ENCODE peak calls at places on chromosomes 6 and 20, in eight cellular contexts. One of them, this sample, is unnamed.

GRCh38 chr20:25083141-25083772 is 1.3 kb upstream of the VSX1 start:
- DNase-seq in lower lobe of right lung: no peak
- DNase-seq in foreskin fibroblast: peak; percentile 44
- DNase-seq in brain microvascular endothelial cell: no peak
- DNase-seq in AG09309: no peak
- DNase-seq in mammary epithelial cell: no peak
- DNase-seq in omental fat pad: no peak
- DNase-seq in adrenal gland: no peak
- DNase-seq in this sample: peak; percentile 76

GRCh38 chr6:56862415-56863175 is 92.3 kb upstream of the BEND6 start:
- DNase-seq in brain microvascular endothelial cell: no peak
- DNase-seq in omental fat pad: no peak
- DNase-seq in adrenal gland: no peak
- DNase-seq in foreskin fibroblast: peak; percentile 73
- DNase-seq in AG09309: no peak
- DNase-seq in lower lobe of right lung: no peak
- DNase-seq in mammary epithelial cell: peak; percentile 27
- DNase-seq in this sample: no peak

GRCh38 chr6:4010035-4010434 is 68.9 kb downstream of the FAM217A start:
- DNase-seq in adrenal gland: no peak
- DNase-seq in foreskin fibroblast: no peak
- DNase-seq in lower lobe of right lung: no peak
- DNase-seq in mammary epithelial cell: no peak
- DNase-seq in brain microvascular endothelial cell: no peak
- DNase-seq in omental fat pad: no peak
- DNase-seq in AG09309: no peak
- DNase-seq in this sample: no peak

GRCh38 chr6:108699290-108700041 is 138.7 kb downstream of the FOXO3 start:
- DNase-seq in mammary epithelial cell: no peak
- DNase-seq in lower lobe of right lung: no peak
- DNase-seq in AG09309: no peak
- DNase-seq in brain microvascular endothelial cell: no peak
- DNase-seq in adrenal gland: no peak
- DNase-seq in foreskin fibroblast: no peak
- DNase-seq in omental fat pad: no peak
- DNase-seq in this sample: no peak

GRCh38 chr20:48467622-48468021 is 360.2 kb downstream of the PREX1 start:
- DNase-seq in mammary epithelial cell: no peak
- DNase-seq in foreskin fibroblast: no peak
- DNase-seq in AG09309: no peak
- DNase-seq in omental fat pad: no peak
- DNase-seq in lower lobe of right lung: no peak
- DNase-seq in brain microvascular endothelial cell: no peak
- DNase-seq in adrenal gland: peak; percentile 29
- DNase-seq in this sample: peak; percentile 40

GRCh38 chr20:53839423-53840176 is 230.8 kb downstream of the BCAS1 start:
- DNase-seq in AG09309: no peak
- DNase-seq in brain microvascular endothelial cell: no peak
- DNase-seq in foreskin fibroblast: no peak
- DNase-seq in omental fat pad: no peak
- DNase-seq in adrenal gland: no peak
- DNase-seq in mammary epithelial cell: no peak
- DNase-seq in lower lobe of right lung: peak; percentile 56
- DNase-seq in this sample: peak; percentile 92

GRCh38 chr6:121582262-121582661 is 146.8 kb downstream of the GJA1 start:
- DNase-seq in lower lobe of right lung: no peak
- DNase-seq in mammary epithelial cell: no peak
- DNase-seq in brain microvascular endothelial cell: no peak
- DNase-seq in omental fat pad: no peak
- DNase-seq in AG09309: no peak
- DNase-seq in adrenal gland: no peak
- DNase-seq in foreskin fibroblast: no peak
- DNase-seq in this sample: no peak

GRCh38 chr6:118370722-118371121 is 177.4 kb upstream of the PLN start:
- DNase-seq in lower lobe of right lung: no peak
- DNase-seq in adrenal gland: no peak
- DNase-seq in AG09309: no peak
- DNase-seq in brain microvascular endothelial cell: peak; percentile 33
- DNase-seq in mammary epithelial cell: no peak
- DNase-seq in omental fat pad: no peak
- DNase-seq in foreskin fibroblast: no peak
- DNase-seq in this sample: no peak

GRCh38 chr6:21997414-21998037 is 299.3 kb downstream of the PRL start:
- DNase-seq in omental fat pad: no peak
- DNase-seq in AG09309: no peak
- DNase-seq in brain microvascular endothelial cell: no peak
- DNase-seq in foreskin fibroblast: no peak
- DNase-seq in mammary epithelial cell: no peak
- DNase-seq in adrenal gland: no peak
- DNase-seq in lower lobe of right lung: no peak
- DNase-seq in this sample: no peak

GRCh38 chr20:49610701-49611538 is 43.0 kb upstream of the PTGIS start:
- DNase-seq in mammary epithelial cell: peak; percentile 54
- DNase-seq in brain microvascular endothelial cell: peak; percentile 27
- DNase-seq in adrenal gland: peak; percentile 81
- DNase-seq in lower lobe of right lung: peak; percentile 90
- DNase-seq in AG09309: no peak
- DNase-seq in omental fat pad: peak; percentile 69
- DNase-seq in foreskin fibroblast: peak; percentile 76
- DNase-seq in this sample: peak; percentile 95

GRCh38 chr6:53090576-53090975 is 25.4 kb downstream of the FBXO9 start:
- DNase-seq in brain microvascular endothelial cell: no peak
- DNase-seq in lower lobe of right lung: no peak
- DNase-seq in mammary epithelial cell: peak; percentile 22
- DNase-seq in omental fat pad: no peak
- DNase-seq in adrenal gland: peak; percentile 66
- DNase-seq in foreskin fibroblast: peak; percentile 64
- DNase-seq in AG09309: no peak
- DNase-seq in this sample: no peak

GRCh38 chr6:3500262-3501001 is 43.6 kb upstream of the SLC22A23 start:
- DNase-seq in adrenal gland: no peak
- DNase-seq in AG09309: no peak
- DNase-seq in omental fat pad: no peak
- DNase-seq in lower lobe of right lung: no peak
- DNase-seq in brain microvascular endothelial cell: no peak
- DNase-seq in foreskin fibroblast: peak; percentile 83
- DNase-seq in mammary epithelial cell: peak; percentile 92
- DNase-seq in this sample: no peak

GRCh38 chr6:20238688-20239587 is 26.7 kb upstream of the MBOAT1 start:
- DNase-seq in adrenal gland: no peak
- DNase-seq in AG09309: no peak
- DNase-seq in mammary epithelial cell: no peak
- DNase-seq in omental fat pad: no peak
- DNase-seq in brain microvascular endothelial cell: no peak
- DNase-seq in foreskin fibroblast: no peak
- DNase-seq in lower lobe of right lung: no peak
- DNase-seq in this sample: no peak

GRCh38 chr6:3757241-3757641 is 5.7 kb upstream of the PXDC1 start:
- DNase-seq in adrenal gland: no peak
- DNase-seq in omental fat pad: no peak
- DNase-seq in mammary epithelial cell: no peak
- DNase-seq in brain microvascular endothelial cell: no peak
- DNase-seq in lower lobe of right lung: no peak
- DNase-seq in foreskin fibroblast: peak; percentile 35
- DNase-seq in AG09309: no peak
- DNase-seq in this sample: no peak

GRCh38 chr6:170456886-170457698 is 96.0 kb downstream of the PSMB1 start:
- DNase-seq in brain microvascular endothelial cell: no peak
- DNase-seq in adrenal gland: no peak
- DNase-seq in mammary epithelial cell: no peak
- DNase-seq in omental fat pad: no peak
- DNase-seq in AG09309: no peak
- DNase-seq in lower lobe of right lung: no peak
- DNase-seq in foreskin fibroblast: peak; percentile 32
- DNase-seq in this sample: peak; percentile 62

GRCh38 chr6:11460837-11461661 is 76.5 kb upstream of the TMEM170B start:
- DNase-seq in foreskin fibroblast: no peak
- DNase-seq in omental fat pad: no peak
- DNase-seq in lower lobe of right lung: no peak
- DNase-seq in adrenal gland: no peak
- DNase-seq in mammary epithelial cell: no peak
- DNase-seq in AG09309: no peak
- DNase-seq in brain microvascular endothelial cell: no peak
- DNase-seq in this sample: no peak

GRCh38 chr20:35885212-35885611 is 69.1 kb downstream of the SCAND1 start:
- DNase-seq in mammary epithelial cell: no peak
- DNase-seq in adrenal gland: no peak
- DNase-seq in AG09309: no peak
- DNase-seq in lower lobe of right lung: no peak
- DNase-seq in brain microvascular endothelial cell: no peak
- DNase-seq in foreskin fibroblast: no peak
- DNase-seq in omental fat pad: no peak
- DNase-seq in this sample: no peak

GRCh38 chr6:12782136-12782535 is 65.6 kb downstream of the PHACTR1 start:
- DNase-seq in adrenal gland: no peak
- DNase-seq in foreskin fibroblast: no peak
- DNase-seq in omental fat pad: no peak
- DNase-seq in lower lobe of right lung: no peak
- DNase-seq in mammary epithelial cell: no peak
- DNase-seq in AG09309: no peak
- DNase-seq in brain microvascular endothelial cell: no peak
- DNase-seq in this sample: no peak

GRCh38 chr6:85406641-85407075 is 43.2 kb upstream of the NT5E start:
- DNase-seq in brain microvascular endothelial cell: no peak
- DNase-seq in omental fat pad: no peak
- DNase-seq in AG09309: no peak
- DNase-seq in adrenal gland: no peak
- DNase-seq in mammary epithelial cell: peak; percentile 86
- DNase-seq in lower lobe of right lung: no peak
- DNase-seq in foreskin fibroblast: no peak
- DNase-seq in this sample: no peak

GRCh38 chr6:24004659-24005058 is 121.4 kb upstream of the NRSN1 start:
- DNase-seq in lower lobe of right lung: no peak
- DNase-seq in AG09309: no peak
- DNase-seq in omental fat pad: no peak
- DNase-seq in adrenal gland: no peak
- DNase-seq in brain microvascular endothelial cell: no peak
- DNase-seq in foreskin fibroblast: no peak
- DNase-seq in mammary epithelial cell: no peak
- DNase-seq in this sample: no peak

GRCh38 chr6:170485159-170485558 is 67.9 kb downstream of the PSMB1 start:
- DNase-seq in mammary epithelial cell: no peak
- DNase-seq in AG09309: no peak
- DNase-seq in foreskin fibroblast: peak; percentile 27
- DNase-seq in adrenal gland: no peak
- DNase-seq in brain microvascular endothelial cell: no peak
- DNase-seq in lower lobe of right lung: no peak
- DNase-seq in omental fat pad: no peak
- DNase-seq in this sample: no peak

GRCh38 chr6:128068110-128068460 is 167.2 kb upstream of the THEMIS start:
- DNase-seq in AG09309: no peak
- DNase-seq in adrenal gland: no peak
- DNase-seq in lower lobe of right lung: no peak
- DNase-seq in mammary epithelial cell: no peak
- DNase-seq in foreskin fibroblast: no peak
- DNase-seq in brain microvascular endothelial cell: no peak
- DNase-seq in omental fat pad: no peak
- DNase-seq in this sample: no peak
- TF ChIP-seq CTCF in AG09309: no peak
- TF ChIP-seq CTCF in adrenal gland: no peak
- TF ChIP-seq CTCF in lower lobe of right lung: no peak
- TF ChIP-seq CTCF in mammary epithelial cell: no peak
- TF ChIP-seq CTCF in foreskin fibroblast: no peak
- TF ChIP-seq CTCF in brain microvascular endothelial cell: no peak
- TF ChIP-seq CTCF in omental fat pad: no peak
- TF ChIP-seq CTCF in this sample: no peak

GRCh38 chr6:133894795-133895401 is 6.0 kb downstream of the TCF21 start:
- DNase-seq in mammary epithelial cell: no peak
- DNase-seq in omental fat pad: no peak
- DNase-seq in adrenal gland: no peak
- DNase-seq in AG09309: no peak
- DNase-seq in foreskin fibroblast: peak; percentile 60
- DNase-seq in brain microvascular endothelial cell: no peak
- DNase-seq in lower lobe of right lung: no peak
- DNase-seq in this sample: no peak
- TF ChIP-seq CTCF in mammary epithelial cell: no peak
- TF ChIP-seq CTCF in omental fat pad: no peak
- TF ChIP-seq CTCF in adrenal gland: no peak
- TF ChIP-seq CTCF in AG09309: no peak
- TF ChIP-seq CTCF in foreskin fibroblast: no peak
- TF ChIP-seq CTCF in brain microvascular endothelial cell: no peak
- TF ChIP-seq CTCF in lower lobe of right lung: no peak
- TF ChIP-seq CTCF in this sample: no peak

DNA sequence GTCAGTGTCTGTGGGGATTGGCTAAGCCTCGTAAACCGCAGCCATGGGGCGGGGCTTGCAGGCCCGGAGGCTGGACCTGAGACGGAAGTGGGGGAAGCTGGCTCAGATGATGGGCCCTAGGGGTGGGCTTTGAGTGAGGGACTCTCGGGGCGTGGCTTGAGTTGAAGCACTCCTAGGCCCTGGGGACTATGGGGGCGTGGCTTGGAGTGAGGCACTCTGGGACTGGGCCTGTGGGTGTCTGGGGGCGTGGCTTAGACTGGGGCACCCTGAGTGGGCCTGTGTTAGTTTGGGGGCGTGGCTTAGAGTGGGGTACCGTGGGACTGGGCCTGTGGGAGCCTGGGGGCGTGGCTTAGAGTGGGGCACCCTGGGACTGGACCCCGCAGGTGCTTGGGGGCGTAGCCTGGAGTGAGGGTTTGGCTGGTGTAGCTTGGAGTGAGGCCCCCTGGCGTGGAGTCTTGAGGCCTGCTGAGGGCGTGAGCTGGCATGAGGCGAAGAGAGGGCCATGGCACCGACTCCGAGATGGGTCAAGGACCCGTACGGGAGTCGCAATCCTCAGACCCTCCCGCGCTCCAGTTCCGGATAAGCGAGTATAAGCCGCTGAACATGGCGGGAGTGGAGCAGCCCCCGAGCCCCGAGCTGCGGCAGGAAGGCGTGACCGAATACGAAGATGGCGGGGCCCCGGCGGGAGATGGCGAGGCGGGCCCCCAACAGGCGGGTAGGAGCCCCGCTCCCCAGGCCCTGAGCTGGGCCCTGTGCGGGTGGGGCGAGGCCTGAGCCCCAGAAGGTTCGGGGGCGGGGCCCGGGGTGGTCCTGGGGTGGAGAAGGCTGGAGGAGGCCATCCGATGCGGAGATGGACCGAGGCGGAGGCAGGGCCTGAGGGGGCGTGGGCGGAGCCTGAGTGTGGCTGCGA is 6.8 kb downstream of the L3MBTL1 start:
- DNase-seq in brain microvascular endothelial cell: peak; percentile 98
- DNase-seq in omental fat pad: peak; percentile 91
- DNase-seq in AG09309: peak; percentile 83
- DNase-seq in mammary epithelial cell: peak; percentile 94
- DNase-seq in lower lobe of right lung: peak; percentile 99
- DNase-seq in foreskin fibroblast: peak; percentile 98
- DNase-seq in adrenal gland: peak; percentile 100
- DNase-seq in this sample: peak; percentile 97
- TF ChIP-seq CTCF in brain microvascular endothelial cell: peak; percentile 53
- TF ChIP-seq CTCF in omental fat pad: no peak
- TF ChIP-seq CTCF in AG09309: peak; percentile 29
- TF ChIP-seq CTCF in mammary epithelial cell: no peak
- TF ChIP-seq CTCF in lower lobe of right lung: peak; percentile 19
- TF ChIP-seq CTCF in foreskin fibroblast: no peak
- TF ChIP-seq CTCF in adrenal gland: peak; percentile 22
- TF ChIP-seq CTCF in this sample: peak; percentile 12

GRCh38 chr6:37027811-37028469 is 22.5 kb downstream of the FGD2 start:
- DNase-seq in adrenal gland: no peak
- DNase-seq in foreskin fibroblast: no peak
- DNase-seq in omental fat pad: no peak
- DNase-seq in AG09309: no peak
- DNase-seq in mammary epithelial cell: no peak
- DNase-seq in brain microvascular endothelial cell: no peak
- DNase-seq in lower lobe of right lung: peak; percentile 36
- DNase-seq in this sample: peak; percentile 76
- TF ChIP-seq CTCF in adrenal gland: no peak
- TF ChIP-seq CTCF in foreskin fibroblast: no peak
- TF ChIP-seq CTCF in omental fat pad: no peak
- TF ChIP-seq CTCF in AG09309: no peak
- TF ChIP-seq CTCF in mammary epithelial cell: no peak
- TF ChIP-seq CTCF in brain microvascular endothelial cell: no peak
- TF ChIP-seq CTCF in lower lobe of right lung: no peak
- TF ChIP-seq CTCF in this sample: no peak

This sample was measured in spleen.